ENCODE peak calls at places on chromosomes 13 and 19, in four cellular contexts. H, A, P and O are unnamed samples.

GRCh38 chr13:71979616-71980015 is 112.6 kb upstream of the DACH1 start:
- DNase-seq in H (no peak), A (no peak), P (no peak), O (no peak)

GRCh38 chr19:40191836-40192646 is 815 bp downstream of the MAP3K10 start:
- DNase-seq in A (no peak), H (peak; percentile 37), P (peak; percentile 56), O (no peak)

GRCh38 chr19:34232566-34233481 is 21.5 kb upstream of the GARRE1 start:
- DNase-seq in P (peak; percentile 78), A (no peak), H (no peak), O (peak; percentile 89)

GRCh38 chr19:7692417-7693088 is 9.4 kb downstream of the FCER2 start:
- DNase-seq in A (no peak), P (no peak), H (no peak), O (no peak)

GRCh38 chr19:30871979-30872378 is 477.3 kb downstream of the TSHZ3 start:
- DNase-seq in H (no peak), P (no peak), A (peak; percentile 75), O (no peak)

GRCh38 chr13:90605690-90606089 is 741.8 kb upstream of the MIR17HG start:
- DNase-seq in H (no peak), A (no peak), P (no peak), O (no peak)

GRCh38 chr19:33731886-33732285 is 64.8 kb upstream of the KCTD15 start:
- DNase-seq in A (no peak), H (no peak), P (no peak), O (peak; percentile 34)

GRCh38 chr13:89113744-89114143 is 1442.6 kb downstream of the SLITRK5 start:
- DNase-seq in A (no peak), P (no peak), H (no peak), O (no peak)

GRCh38 chr13:99617474-99618255 is 116.4 kb downstream of the TM9SF2 start:
- DNase-seq in P (no peak), A (no peak), H (peak; percentile 29), O (no peak)

GRCh38 chr13:110856941-110857835 is 57.7 kb downstream of the ANKRD10 start:
- DNase-seq in A (no peak), H (no peak), P (no peak), O (no peak)

GRCh38 chr19:5632241-5632612 is 9.3 kb downstream of the SAFB start:
- DNase-seq in H (no peak), A (no peak), P (no peak), O (no peak)

GRCh38 chr19:1076951-1077350 is 10.0 kb downstream of the ARHGAP45 start:
- DNase-seq in A (no peak), H (no peak), P (peak; percentile 86), O (peak; percentile 91)

GRCh38 chr19:5828661-5829566 is 10.6 kb downstream of the FUT6 start:
- DNase-seq in H (no peak), A (no peak), P (peak; percentile 56), O (no peak)

GRCh38 chr19:10421240-10421948 is 1.1 kb downstream of the PDE4A start:
- DNase-seq in H (no peak), A (no peak), P (no peak), O (no peak)